ENCODE peak calls at places on chromosomes 6 and 20, in eight cellular contexts. J, X, N, Z, T, I, D and B are unnamed samples.

GRCh38 chr6:130671119-130672104 is 155.8 kb upstream of the SMLR1 start:
- DNase-seq in J (no peak), X (no peak), N (no peak), Z (no peak), T (peak; percentile 66), I (no peak), D (no peak), B (no peak)

GRCh38 chr20:15039088-15039762 is 701.8 kb upstream of the FLRT3 start:
- DNase-seq in J (no peak), X (no peak), N (no peak), Z (no peak), T (no peak), I (no peak), D (no peak), B (no peak)

GRCh38 chr6:137657351-137657911 is 163.2 kb upstream of the OLIG3 start:
- DNase-seq in J (no peak), X (no peak), N (no peak), Z (no peak), T (no peak), I (no peak), D (no peak), B (no peak)

GRCh38 chr6:100553243-100553642 is 88.5 kb upstream of the SIM1 start:
- DNase-seq in J (no peak), X (no peak), N (no peak), Z (no peak), T (no peak), I (no peak), D (no peak), B (no peak)

GRCh38 chr20:6416371-6416770 is 293.5 kb upstream of the FERMT1 start:
- DNase-seq in J (no peak), X (no peak), N (no peak), Z (no peak), T (no peak), I (no peak), D (no peak), B (no peak)

GRCh38 chr20:16069416-16070010 is 503.7 kb downstream of the KIF16B start:
- DNase-seq in J (no peak), X (no peak), N (no peak), Z (no peak), T (no peak), I (no peak), D (no peak), B (no peak)

GRCh38 chr20:33653900-33654596 is 8.1 kb upstream of the C20orf144 start:
- DNase-seq in J (peak; percentile 74), X (no peak), N (peak; percentile 75), Z (peak; percentile 88), T (no peak), I (no peak), D (peak; percentile 94), B (peak; percentile 71)

GRCh38 chr20:6976096-6976495 is 208.6 kb downstream of the BMP2 start:
- DNase-seq in J (no peak), X (no peak), N (no peak), Z (no peak), T (no peak), I (no peak), D (no peak), B (no peak)

GRCh38 chr6:126063512-126064146 is 77.3 kb downstream of the TRMT11 start:
- DNase-seq in J (no peak), X (no peak), N (no peak), Z (no peak), T (no peak), I (peak; percentile 38), D (no peak), B (no peak)

GRCh38 chr20:25090492-25091429 is 8.8 kb upstream of the VSX1 start:
- DNase-seq in J (no peak), X (no peak), N (peak; percentile 69), Z (no peak), T (no peak), I (no peak), D (no peak), B (no peak)

GRCh38 chr6:2977799-2978558 is 6.6 kb upstream of the SERPINB6 start:
- DNase-seq in J (no peak), X (no peak), N (no peak), Z (no peak), T (no peak), I (no peak), D (no peak), B (no peak)

GRCh38 chr6:69026243-69026642 is 391.2 kb downstream of the ADGRB3 start:
- DNase-seq in J (no peak), X (no peak), N (no peak), Z (no peak), T (no peak), I (peak; percentile 25), D (no peak), B (no peak)

GRCh38 chr6:39053854-39054576 is 5.4 kb downstream of the GLP1R start:
- DNase-seq in J (no peak), X (no peak), N (peak; percentile 17), Z (peak; percentile 37), T (peak; percentile 36), I (no peak), D (no peak), B (peak; percentile 48)

GRCh38 chr6:129567374-129567773 is 142.6 kb downstream of the ARHGAP18 start:
- DNase-seq in J (no peak), X (peak; percentile 53), N (no peak), Z (no peak), T (no peak), I (peak; percentile 22), D (no peak), B (peak; percentile 44)

GRCh38 chr6:89145461-89145961 is 344 bp upstream of the PM20D2 start:
- DNase-seq in J (no peak), X (peak; percentile 60), N (no peak), Z (no peak), T (no peak), I (no peak), D (no peak), B (no peak)

GRCh38 chr20:4787069-4787468 is 65.4 kb downstream of the PRND start:
- DNase-seq in J (no peak), X (no peak), N (no peak), Z (no peak), T (no peak), I (no peak), D (no peak), B (no peak)

GRCh38 chr6:19805146-19805515 is 32.0 kb upstream of the ID4 start:
- DNase-seq in J (no peak), X (peak; percentile 68), N (no peak), Z (no peak), T (no peak), I (no peak), D (no peak), B (no peak)

GRCh38 chr20:50292324-50293243 is 102.0 kb downstream of the CEBPB start:
- DNase-seq in J (peak; percentile 94), X (no peak), N (peak; percentile 98), Z (peak; percentile 94), T (peak; percentile 95), I (peak; percentile 78), D (peak; percentile 91), B (peak; percentile 96)

GRCh38 chr20:23146857-23147256 is 60.7 kb upstream of the CD93 start:
- DNase-seq in J (peak; percentile 70), X (no peak), N (no peak), Z (no peak), T (peak; percentile 37), I (no peak), D (no peak), B (peak; percentile 17)

GRCh38 chr20:25253606-25254275 is 5.9 kb downstream of the PYGB start:
- DNase-seq in J (no peak), X (no peak), N (no peak), Z (no peak), T (no peak), I (no peak), D (no peak), B (no peak)

GRCh38 chr20:64068381-64069208 is 5.6 kb downstream of the TCEA2 start:
- DNase-seq in J (no peak), X (no peak), N (no peak), Z (no peak), T (no peak), I (no peak), D (no peak), B (no peak)

GRCh38 chr6:7402746-7403145 is 13.1 kb downstream of the RIOK1 start:
- DNase-seq in J (no peak), X (no peak), N (no peak), Z (no peak), T (no peak), I (no peak), D (no peak), B (no peak)

GRCh38 chr20:53635189-53635588 is 41.5 kb upstream of the ZNF217 start:
- DNase-seq in J (no peak), X (no peak), N (no peak), Z (no peak), T (no peak), I (no peak), D (no peak), B (no peak)

DNA sequence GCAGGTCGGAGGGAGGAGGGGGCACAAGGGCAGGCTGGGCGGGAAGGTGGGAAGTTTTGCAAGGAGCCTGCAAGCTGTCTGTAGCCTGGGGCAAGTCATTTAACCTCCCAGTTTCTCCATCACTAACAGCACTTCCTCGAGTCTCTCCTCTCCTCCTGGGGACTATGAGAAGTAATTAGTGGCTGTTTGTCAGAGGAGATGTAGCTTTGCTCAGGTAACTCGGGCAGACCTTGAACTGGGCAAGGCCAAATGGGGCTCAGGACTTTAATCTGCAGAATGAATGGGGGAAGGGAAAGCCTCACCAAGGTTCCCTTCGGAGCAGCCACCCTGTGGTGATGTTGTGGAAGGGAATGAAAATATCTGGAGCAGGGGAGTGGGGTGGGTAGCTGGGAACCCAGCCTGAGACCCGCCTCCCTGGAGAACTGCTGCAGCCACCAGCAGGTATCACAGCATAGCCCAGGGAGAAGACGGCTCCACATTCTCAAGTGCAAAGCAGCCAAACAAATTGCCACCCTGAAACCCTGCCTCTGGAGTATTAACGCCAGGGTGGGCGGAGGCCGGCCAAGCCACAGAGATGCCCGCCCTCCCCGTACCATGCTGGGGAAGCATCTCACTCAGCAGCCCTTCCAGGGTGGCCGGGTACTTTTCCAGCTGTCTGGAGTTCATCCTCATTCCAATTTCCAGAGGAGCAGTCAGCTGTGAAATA is 6.1 kb upstream of the LEMD2 start:
- DNase-seq in J (no peak), X (no peak), N (no peak), Z (no peak), T (no peak), I (no peak), D (no peak), B (no peak)
- H3K27ac ChIP-seq in J (no peak overlapping the region), X (no peak overlapping the region), N (no peak overlapping the region), Z (no peak overlapping the region), T (no peak overlapping the region), I (no peak overlapping the region), D (no peak overlapping the region), B (no peak overlapping the region)

GRCh38 chr6:168155193-168155592 is 76.2 kb upstream of the FRMD1 start:
- DNase-seq in J (no peak), X (no peak), N (no peak), Z (no peak), T (no peak), I (no peak), D (no peak), B (no peak)
- H3K27ac ChIP-seq in J (no peak overlapping the region), X (no peak overlapping the region), N (no peak overlapping the region), Z (no peak overlapping the region), T (no peak overlapping the region), I (no peak overlapping the region), D (no peak overlapping the region), B (no peak overlapping the region)

GRCh38 chr6:151075527-151075926 is 164.2 kb upstream of the AKAP12 start:
- DNase-seq in J (no peak), X (no peak), N (no peak), Z (no peak), T (no peak), I (no peak), D (no peak), B (no peak)
- H3K27ac ChIP-seq in J (peak overlapping the region; percentile 3), X (no peak overlapping the region), N (no peak overlapping the region), Z (no peak overlapping the region), T (no peak overlapping the region), I (no peak overlapping the region), D (no peak overlapping the region), B (no peak overlapping the region)

GRCh38 chr6:5086294-5086890 is 1.3 kb downstream of the PPP1R3G start:
- DNase-seq in J (no peak), X (no peak), N (no peak), Z (no peak), T (no peak), I (no peak), D (no peak), B (no peak)
- H3K27ac ChIP-seq in J (no peak overlapping the region), X (no peak overlapping the region), N (no peak overlapping the region), Z (no peak overlapping the region), T (no peak overlapping the region), I (no peak overlapping the region), D (peak overlapping the region; percentile 78), B (peak overlapping the region; percentile 91)